ENCODE peak calls at places on chromosomes 16 and 17, in four cellular contexts. One of them, this sample, is unnamed.

GRCh38 chr17:50052241-50052788 is 3.6 kb upstream of the ITGA3 start:
- DNase-seq in mammary epithelial cell: no peak
- DNase-seq in sigmoid colon: no peak
- DNase-seq in GM12878: no peak
- DNase-seq in this sample: no peak

GRCh38 chr17:44623070-44623725 is 33.1 kb upstream of the MEIOC start:
- DNase-seq in GM12878: no peak
- DNase-seq in sigmoid colon: peak; percentile 5
- DNase-seq in mammary epithelial cell: no peak
- DNase-seq in this sample: no peak

GRCh38 chr17:57875109-57876022 is 25.5 kb upstream of the MRPS23 start:
- DNase-seq in mammary epithelial cell: peak; percentile 91
- DNase-seq in GM12878: no peak
- DNase-seq in sigmoid colon: peak; percentile 95
- DNase-seq in this sample: peak; percentile 96

GRCh38 chr16:35452471-35452870 is 1993.1 kb downstream of the TP53TG3F start:
- DNase-seq in sigmoid colon: no peak
- DNase-seq in GM12878: no peak
- DNase-seq in mammary epithelial cell: no peak
- DNase-seq in this sample: no peak

GRCh38 chr17:16352838-16353701 is at the start of gene CENPV:
- DNase-seq in mammary epithelial cell: peak; percentile 37
- DNase-seq in sigmoid colon: peak; percentile 70
- DNase-seq in GM12878: no peak
- DNase-seq in this sample: peak; percentile 68

GRCh38 chr17:7261377-7262191 is 694 bp downstream of the CLDN7 start:
- DNase-seq in mammary epithelial cell: no peak
- DNase-seq in sigmoid colon: no peak
- DNase-seq in GM12878: no peak
- DNase-seq in this sample: no peak

GRCh38 chr17:75557075-75557851 is 30.3 kb upstream of the MYO15B start:
- DNase-seq in GM12878: no peak
- DNase-seq in mammary epithelial cell: peak; percentile 13
- DNase-seq in sigmoid colon: no peak
- DNase-seq in this sample: no peak

GRCh38 chr17:44004077-44004760 is at the start of gene NAGS:
- DNase-seq in mammary epithelial cell: no peak
- DNase-seq in sigmoid colon: no peak
- DNase-seq in GM12878: no peak
- DNase-seq in this sample: no peak

GRCh38 chr17:16048797-16049449 is 49.3 kb downstream of the TTC19 start:
- DNase-seq in sigmoid colon: no peak
- DNase-seq in GM12878: no peak
- DNase-seq in mammary epithelial cell: no peak
- DNase-seq in this sample: no peak

GRCh38 chr16:22322741-22323140 is 25.5 kb downstream of the POLR3E start:
- DNase-seq in mammary epithelial cell: no peak
- DNase-seq in GM12878: no peak
- DNase-seq in sigmoid colon: no peak
- DNase-seq in this sample: no peak

GRCh38 chr17:73096201-73096600 is 3.7 kb upstream of the SLC39A11 start:
- DNase-seq in sigmoid colon: no peak
- DNase-seq in GM12878: no peak
- DNase-seq in mammary epithelial cell: no peak
- DNase-seq in this sample: no peak

GRCh38 chr17:70119961-70120360 is 44.9 kb downstream of the KCNJ16 start:
- DNase-seq in sigmoid colon: no peak
- DNase-seq in GM12878: no peak
- DNase-seq in mammary epithelial cell: no peak
- DNase-seq in this sample: no peak

GRCh38 chr17:77385750-77386501 is 245.2 kb downstream of the SEC14L1 start:
- DNase-seq in mammary epithelial cell: no peak
- DNase-seq in sigmoid colon: peak; percentile 77
- DNase-seq in GM12878: no peak
- DNase-seq in this sample: no peak

GRCh38 chr17:69722518-69722917 is 308.0 kb downstream of the MAP2K6 start:
- DNase-seq in sigmoid colon: no peak
- DNase-seq in mammary epithelial cell: no peak
- DNase-seq in GM12878: no peak
- DNase-seq in this sample: no peak

GRCh38 chr16:66741131-66741900 is 10.1 kb downstream of the DYNC1LI2 start:
- DNase-seq in GM12878: no peak
- DNase-seq in mammary epithelial cell: peak; percentile 75
- DNase-seq in sigmoid colon: peak; percentile 96
- DNase-seq in this sample: peak; percentile 75

GRCh38 chr17:42845918-42846593 is 1.7 kb downstream of the AOC2 start:
- DNase-seq in GM12878: no peak
- DNase-seq in mammary epithelial cell: peak; percentile 16
- DNase-seq in sigmoid colon: no peak
- DNase-seq in this sample: no peak

GRCh38 chr16:85819711-85820110 is 20.2 kb downstream of the COX4I1 start:
- DNase-seq in mammary epithelial cell: no peak
- DNase-seq in sigmoid colon: peak; percentile 64
- DNase-seq in GM12878: no peak
- DNase-seq in this sample: no peak

GRCh38 chr16:12191102-12191501 is 214.6 kb downstream of the SNX29 start:
- DNase-seq in GM12878: no peak
- DNase-seq in sigmoid colon: peak; percentile 40
- DNase-seq in mammary epithelial cell: no peak
- DNase-seq in this sample: no peak
- TF ChIP-seq CTCF in GM12878: no peak
- TF ChIP-seq CTCF in sigmoid colon: no peak
- TF ChIP-seq CTCF in mammary epithelial cell: no peak
- TF ChIP-seq CTCF in this sample: no peak

GRCh38 chr17:64158411-64158810 is 28.5 kb upstream of the ERN1 start:
- DNase-seq in sigmoid colon: no peak
- DNase-seq in GM12878: no peak
- DNase-seq in mammary epithelial cell: no peak
- DNase-seq in this sample: no peak

GRCh38 chr17:64156670-64157069 is 26.7 kb upstream of the ERN1 start:
- DNase-seq in GM12878: no peak
- DNase-seq in sigmoid colon: no peak
- DNase-seq in mammary epithelial cell: no peak
- DNase-seq in this sample: peak; percentile 53

GRCh38 chr17:64159051-64159590 is 29.2 kb upstream of the ERN1 start:
- DNase-seq in mammary epithelial cell: no peak
- DNase-seq in GM12878: no peak
- DNase-seq in sigmoid colon: no peak
- DNase-seq in this sample: no peak

GRCh38 chr17:64155751-64156544 is 26.0 kb upstream of the ERN1 start:
- DNase-seq in GM12878: no peak
- DNase-seq in sigmoid colon: peak; percentile 83
- DNase-seq in mammary epithelial cell: peak; percentile 59
- DNase-seq in this sample: no peak

DNA sequence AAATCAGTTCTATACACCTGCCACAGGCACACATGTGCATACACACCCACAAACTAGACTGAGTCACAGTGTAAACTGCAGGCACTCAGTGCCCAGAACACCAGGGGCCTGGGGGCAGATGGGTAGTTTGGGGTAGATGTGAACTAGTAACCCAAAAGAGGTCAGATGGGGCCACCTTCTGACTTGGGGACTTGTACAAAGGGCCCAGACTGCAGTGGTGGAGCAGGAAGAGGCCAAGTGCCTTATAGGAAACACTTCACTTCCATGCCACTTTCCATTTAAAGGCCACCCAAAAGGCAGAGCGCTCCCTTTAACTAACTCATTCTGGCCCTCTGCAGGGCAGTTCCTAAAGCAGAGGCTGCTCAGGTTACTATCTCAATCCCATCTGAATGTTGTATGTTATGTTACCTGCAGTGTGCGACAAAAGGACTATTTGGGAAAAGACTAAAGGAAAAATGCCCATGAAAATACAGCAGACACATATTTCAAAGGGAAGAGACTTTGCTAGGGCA is 27.8 kb upstream of the ERN1 start:
- DNase-seq in GM12878: no peak
- DNase-seq in mammary epithelial cell: no peak
- DNase-seq in sigmoid colon: no peak
- DNase-seq in this sample: no peak
- H3K4me1 ChIP-seq in GM12878: no peaks in the 10 kb centered on the region
- H3K4me1 ChIP-seq in mammary epithelial cell: peaks cover 25% of the 10 kb centered on the region
- H3K4me1 ChIP-seq in sigmoid colon: no peaks in the 10 kb centered on the region
- H3K4me1 ChIP-seq in this sample: peaks cover 13% of the 10 kb centered on the region

GRCh38 chr16:11358531-11358930 is 13.3 kb downstream of the RMI2 start:
- DNase-seq in mammary epithelial cell: no peak
- DNase-seq in sigmoid colon: no peak
- DNase-seq in GM12878: no peak
- DNase-seq in this sample: no peak

GRCh38 chr16:11355862-11356261 is 10.6 kb downstream of the RMI2 start:
- DNase-seq in mammary epithelial cell: no peak
- DNase-seq in GM12878: no peak
- DNase-seq in sigmoid colon: peak; percentile 11
- DNase-seq in this sample: no peak

GRCh38 chr16:11354407-11354732 is 9.1 kb downstream of the RMI2 start:
- DNase-seq in sigmoid colon: no peak
- DNase-seq in GM12878: no peak
- DNase-seq in mammary epithelial cell: no peak
- DNase-seq in this sample: no peak

GRCh38 chr16:11354733-11355574 is 9.7 kb downstream of the RMI2 start:
- DNase-seq in sigmoid colon: peak; percentile 58
- DNase-seq in mammary epithelial cell: no peak
- DNase-seq in GM12878: peak; percentile 79
- DNase-seq in this sample: no peak

DNA sequence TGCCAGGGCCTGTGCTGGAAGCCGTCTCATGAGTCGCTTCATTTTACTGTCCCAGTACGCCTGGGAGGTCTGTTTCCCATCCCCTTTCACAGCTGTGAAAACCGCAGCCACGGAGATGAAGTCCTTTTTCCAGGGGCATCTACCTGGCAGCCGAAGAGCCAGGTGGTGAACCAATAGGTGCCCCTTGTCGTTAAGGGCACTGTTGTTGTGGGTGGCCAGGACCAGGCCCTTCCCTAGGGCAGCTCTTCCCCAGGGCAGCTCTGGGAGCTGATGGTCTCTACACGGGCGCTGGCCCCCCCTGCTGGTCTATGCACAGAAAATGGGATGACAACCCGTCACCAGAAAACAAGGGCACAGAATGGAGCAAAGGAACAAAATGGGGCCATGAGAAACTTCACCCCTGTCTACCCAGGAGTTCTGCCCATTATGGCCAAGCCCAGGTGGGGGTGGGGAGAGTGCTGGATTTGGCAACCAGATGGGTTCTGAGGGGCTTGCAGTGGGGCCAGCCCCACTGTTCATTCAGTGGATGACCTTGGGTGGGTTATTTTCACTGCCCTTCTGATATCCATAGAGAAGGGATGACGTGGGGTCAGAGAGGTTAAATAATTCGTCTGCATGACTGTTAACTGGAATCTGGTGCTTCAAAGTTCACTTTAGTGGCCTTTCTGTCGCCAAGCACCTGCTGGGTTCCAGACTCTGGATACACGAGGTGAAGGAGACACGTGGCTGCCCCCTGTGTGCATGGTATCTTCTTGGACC is 11.5 kb downstream of the RMI2 start:
- DNase-seq in mammary epithelial cell: no peak
- DNase-seq in sigmoid colon: peak; percentile 82
- DNase-seq in GM12878: no peak
- DNase-seq in this sample: no peak
- TF ChIP-seq CTCF in mammary epithelial cell: peak; percentile 55
- TF ChIP-seq CTCF in sigmoid colon: peak; percentile 51
- TF ChIP-seq CTCF in GM12878: peak; percentile 88
- TF ChIP-seq CTCF in this sample: peak; percentile 42

DNA sequence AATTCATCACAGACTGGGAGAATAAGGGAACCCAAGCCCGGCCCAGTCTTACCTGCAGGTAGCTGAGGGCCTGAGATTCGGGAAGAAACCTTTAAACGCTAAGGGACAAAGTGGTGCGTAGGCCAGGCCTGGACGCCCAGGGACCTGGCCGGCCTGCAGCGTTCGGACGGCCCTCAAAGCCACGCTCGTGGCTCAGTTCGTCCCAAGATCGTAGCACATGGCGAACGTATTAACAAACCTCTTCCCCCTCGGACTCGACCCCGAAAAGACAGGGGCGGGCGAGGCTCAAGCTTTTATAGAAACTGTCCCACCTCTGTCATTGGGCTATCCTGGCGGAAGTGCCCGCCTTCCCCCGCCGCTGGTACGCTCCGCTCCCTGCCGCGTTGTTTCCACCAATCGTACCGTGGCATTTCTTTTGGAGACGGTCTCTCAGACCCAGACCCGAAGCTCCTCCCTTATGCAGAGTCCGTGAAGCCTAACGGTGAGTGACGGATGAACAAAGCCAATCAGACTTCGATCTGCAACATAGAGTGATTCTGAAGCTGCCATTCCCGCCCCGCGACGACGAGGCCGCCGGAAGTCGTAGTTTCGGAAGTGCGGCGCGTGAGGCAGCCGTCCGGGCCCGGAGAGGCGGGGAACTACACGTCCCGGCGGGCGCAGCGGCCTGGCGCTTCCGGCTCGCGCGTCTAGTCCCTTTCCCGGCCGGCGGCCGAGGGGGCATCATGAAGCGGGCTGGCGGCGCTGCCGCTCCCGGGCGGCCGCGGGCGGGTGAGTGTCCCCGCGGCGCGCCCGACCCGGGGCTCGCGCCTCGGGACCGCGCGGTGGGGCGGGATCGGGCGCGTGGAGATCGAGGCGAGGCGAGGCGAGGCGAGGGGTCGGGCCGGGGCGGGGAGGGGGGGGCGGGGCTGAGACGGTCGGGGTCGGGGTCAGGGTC is at the start of gene TRAF7:
- DNase-seq in GM12878: peak; percentile 100
- DNase-seq in sigmoid colon: peak; percentile 100
- DNase-seq in mammary epithelial cell: peak; percentile 100
- DNase-seq in this sample: peak; percentile 100
- H3K4me1 ChIP-seq in GM12878: peaks cover 45% of the 10 kb centered on the region
- H3K4me1 ChIP-seq in sigmoid colon: no peaks in the 10 kb centered on the region
- H3K4me1 ChIP-seq in mammary epithelial cell: peaks cover 72% of the 10 kb centered on the region
- H3K4me1 ChIP-seq in this sample: peaks cover 61% of the 10 kb centered on the region

GRCh38 chr16:49739381-49739780 is 116.5 kb downstream of the ZNF423 start:
- DNase-seq in mammary epithelial cell: no peak
- DNase-seq in sigmoid colon: no peak
- DNase-seq in GM12878: no peak
- DNase-seq in this sample: no peak
- TF ChIP-seq CTCF in mammary epithelial cell: no peak
- TF ChIP-seq CTCF in sigmoid colon: no peak
- TF ChIP-seq CTCF in GM12878: no peak
- TF ChIP-seq CTCF in this sample: no peak

DNA sequence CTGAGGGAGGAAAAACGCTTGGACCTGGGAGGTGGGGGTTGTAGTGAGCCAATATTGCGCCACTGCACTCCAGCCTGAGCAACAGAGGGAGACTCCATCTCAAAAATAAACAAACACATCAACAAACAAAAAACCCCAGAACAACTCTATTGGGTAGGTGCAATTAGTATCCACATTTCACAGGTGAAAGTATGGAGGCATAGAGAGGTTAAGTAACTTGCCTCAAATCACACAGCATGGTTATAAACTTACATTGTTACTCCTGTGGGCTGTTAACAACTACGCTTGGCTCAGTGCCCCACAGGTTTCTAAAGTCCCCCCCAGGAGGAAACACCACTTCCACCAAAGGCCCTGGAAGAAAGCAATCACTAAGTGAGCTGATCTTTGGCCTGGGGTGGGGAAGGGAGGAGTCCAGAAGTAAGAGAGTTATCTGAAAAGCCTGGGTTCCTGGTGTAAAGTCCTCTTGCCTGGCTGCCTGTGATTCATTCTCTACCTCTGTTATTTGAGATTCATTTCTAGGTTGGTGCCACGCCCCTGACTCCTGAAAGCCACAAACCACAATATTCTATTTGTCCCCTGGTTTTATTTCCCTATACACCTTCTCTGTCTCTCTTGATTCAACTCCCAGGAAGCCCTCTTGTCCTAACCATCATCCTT is 195.6 kb downstream of the XYLT1 start:
- DNase-seq in mammary epithelial cell: peak; percentile 65
- DNase-seq in GM12878: no peak
- DNase-seq in sigmoid colon: no peak
- DNase-seq in this sample: no peak
- H3K4me1 ChIP-seq in mammary epithelial cell: peaks cover 13% of the 10 kb centered on the region
- H3K4me1 ChIP-seq in GM12878: peaks cover 29% of the 10 kb centered on the region
- H3K4me1 ChIP-seq in sigmoid colon: no peaks in the 10 kb centered on the region
- H3K4me1 ChIP-seq in this sample: peaks cover 3% of the 10 kb centered on the region

This sample was measured in ascending aorta.